ENCODE peak calls at places on chromosome 14, in seven cellular contexts. A is fibroblast of mammary gland, K is BJ, O is body of pancreas, N is cardiac fibroblast, X is astrocyte of the spinal cord, F is colonic mucosa. E is an unnamed sample.

GRCh38 chr14:77316872-77317271 is 3.8 kb downstream of the POMT2 start:
- DNase-seq in A (peak; percentile 17), K (no peak), O (no peak), N (no peak), X (no peak), F (no peak), E (no peak)

GRCh38 chr14:36167431-36167830 is 9.1 kb downstream of the PTCSC3 start:
- DNase-seq in A (no peak), K (no peak), O (no peak), N (no peak), X (no peak), F (no peak), E (no peak)

GRCh38 chr14:92666251-92666650 is 82.2 kb downstream of the LGMN start:
- DNase-seq in A (no peak), K (no peak), O (no peak), N (no peak), X (no peak), F (no peak), E (no peak)

GRCh38 chr14:100586520-100587247 is 533 bp downstream of the BEGAIN start:
- DNase-seq in A (peak; percentile 53), K (no peak), O (peak; percentile 41), N (peak; percentile 8), X (no peak), F (peak; percentile 63), E (peak; percentile 16)

GRCh38 chr14:77660754-77661153 is 44.3 kb upstream of the SPTLC2 start:
- DNase-seq in A (no peak), K (no peak), O (no peak), N (no peak), X (peak; percentile 11), F (no peak), E (no peak)

GRCh38 chr14:36748814-36749213 is 87.2 kb downstream of the PAX9 start:
- DNase-seq in A (no peak), K (no peak), O (no peak), N (no peak), X (no peak), F (no peak), E (no peak)

GRCh38 chr14:56945291-56945690 is 135.0 kb upstream of the OTX2 start:
- DNase-seq in A (no peak), K (no peak), O (no peak), N (no peak), X (no peak), F (no peak), E (no peak)

GRCh38 chr14:52259452-52259851 is 8.0 kb upstream of the PTGDR start:
- DNase-seq in A (no peak), K (no peak), O (no peak), N (no peak), X (no peak), F (no peak), E (no peak)

GRCh38 chr14:20757963-20758362 is 10.2 kb upstream of the EDDM3B start:
- DNase-seq in A (no peak), K (no peak), O (peak; percentile 43), N (no peak), X (no peak), F (peak; percentile 65), E (no peak)

GRCh38 chr14:56002876-56003625 is 115.2 kb upstream of the PELI2 start:
- DNase-seq in A (no peak), K (no peak), O (no peak), N (no peak), X (peak; percentile 16), F (no peak), E (no peak)

GRCh38 chr14:85554106-85554505 is 24.2 kb downstream of the FLRT2 start:
- DNase-seq in A (no peak), K (no peak), O (no peak), N (no peak), X (no peak), F (no peak), E (no peak)

GRCh38 chr14:24673534-24674203 is 39.7 kb upstream of the GZMB start:
- DNase-seq in A (no peak), K (no peak), O (no peak), N (no peak), X (no peak), F (no peak), E (no peak)

GRCh38 chr14:105059035-105059916 is 6.0 kb downstream of the GPR132 start:
- DNase-seq in A (peak; percentile 12), K (no peak), O (peak; percentile 65), N (no peak), X (no peak), F (no peak), E (no peak)

GRCh38 chr14:47277703-47278102 is 397.7 kb downstream of the MDGA2 start:
- DNase-seq in A (peak; percentile 1), K (no peak), O (no peak), N (no peak), X (peak; percentile 17), F (no peak), E (no peak)

GRCh38 chr14:37051153-37051552 is 121.3 kb downstream of the SLC25A21 start:
- DNase-seq in A (peak; percentile 41), K (no peak), O (no peak), N (peak; percentile 55), X (peak; percentile 37), F (no peak), E (no peak)

GRCh38 chr14:76109087-76109880 is 42.4 kb upstream of the GPATCH2L start:
- DNase-seq in A (peak; percentile 25), K (no peak), O (no peak), N (no peak), X (no peak), F (no peak), E (peak; percentile 29)

GRCh38 chr14:104157303-104157928 is 19.0 kb downstream of the KIF26A start:
- DNase-seq in A (no peak), K (no peak), O (no peak), N (no peak), X (no peak), F (no peak), E (no peak)

GRCh38 chr14:67820428-67820881 is 876 bp downstream of the RAD51B start:
- DNase-seq in A (peak; percentile 73), K (peak; percentile 15), O (no peak), N (peak; percentile 44), X (no peak), F (peak; percentile 67), E (no peak)

GRCh38 chr14:98959410-98959809 is 312.6 kb downstream of the BCL11B start:
- DNase-seq in A (no peak), K (no peak), O (no peak), N (no peak), X (no peak), F (no peak), E (no peak)

GRCh38 chr14:22836301-22837058 is at the start of gene MMP14:
- DNase-seq in A (peak; percentile 92), K (peak; percentile 81), O (peak; percentile 71), N (peak; percentile 92), X (peak; percentile 93), F (peak; percentile 84), E (no peak)
- TF ChIP-seq CTCF in A (peak; percentile 56), K (peak; percentile 69), O (peak; percentile 35), N (peak; percentile 48), X (peak; percentile 65), F (no peak), E (peak; percentile 61)

GRCh38 chr14:88007608-88008007 is 2.7 kb downstream of the GPR65 start:
- DNase-seq in A (no peak), K (no peak), O (no peak), N (no peak), X (no peak), F (no peak), E (no peak)

GRCh38 chr14:88004637-88005036 is 298 bp upstream of the GPR65 start:
- DNase-seq in A (no peak), K (no peak), O (no peak), N (no peak), X (no peak), F (no peak), E (no peak)

GRCh38 chr14:88005978-88006851 is 1.3 kb downstream of the GPR65 start:
- DNase-seq in A (peak; percentile 13), K (no peak), O (no peak), N (peak; percentile 31), X (no peak), F (no peak), E (no peak)

GRCh38 chr14:88002421-88002820 is 2.5 kb upstream of the GPR65 start:
- DNase-seq in A (no peak), K (no peak), O (no peak), N (no peak), X (no peak), F (no peak), E (no peak)

GRCh38 chr14:88005050-88005481 is at the start of gene GPR65:
- DNase-seq in A (peak; percentile 2), K (no peak), O (no peak), N (peak; percentile 49), X (no peak), F (no peak), E (no peak)
- H3K4me3 ChIP-seq in A (no peak within 1 kb of the TSS), K (no peak within 1 kb of the TSS), O (no peak within 1 kb of the TSS), N (no peak within 1 kb of the TSS), X (no peak within 1 kb of the TSS), F (peak within 1 kb of the TSS; percentile 13), E (no peak within 1 kb of the TSS)

GRCh38 chr14:26729851-26730250 is 132.0 kb upstream of the NOVA1 start:
- DNase-seq in A (peak; percentile 43), K (no peak), O (no peak), N (peak; percentile 21), X (peak; percentile 69), F (no peak), E (no peak)

GRCh38 chr14:26735811-26736210 is 138.0 kb upstream of the NOVA1 start:
- DNase-seq in A (no peak), K (no peak), O (no peak), N (no peak), X (no peak), F (no peak), E (no peak)

GRCh38 chr14:26730929-26731618 is 133.2 kb upstream of the NOVA1 start:
- DNase-seq in A (peak; percentile 44), K (no peak), O (no peak), N (peak; percentile 36), X (no peak), F (peak; percentile 17), E (no peak)
- TF ChIP-seq CTCF in A (peak; percentile 58), K (peak; percentile 3), O (peak; percentile 15), N (peak; percentile 39), X (peak; percentile 47), F (no peak), E (peak; percentile 53)

GRCh38 chr14:68952544-68953535 is 26.3 kb downstream of the ACTN1 start:
- DNase-seq in A (peak; percentile 89), K (peak; percentile 67), O (no peak), N (peak; percentile 79), X (peak; percentile 82), F (no peak), E (peak; percentile 89)
- H3K4me3 ChIP-seq in A (no peak overlapping the region), K (peak overlapping the region; percentile 23), O (no peak overlapping the region), N (no peak overlapping the region), X (no peak overlapping the region), F (no peak overlapping the region), E (peak overlapping the region; percentile 23)

E was measured in HFF-Myc.